ENCODE peak calls at places on chromosomes 2 and 18, in five cellular contexts. D is brain microvascular endothelial cell, X is A549, K is cardiac muscle cell, V is thoracic aorta. W is an unnamed sample.

GRCh38 chr2:169799555-169799954 is 884 bp downstream of the SSB start:
- DNase-seq in V (no peak), D (no peak), K (no peak), X (no peak), W (no peak)

GRCh38 chr2:42102606-42103450 is 55.0 kb downstream of the PKDCC start:
- DNase-seq in D (peak; percentile 45), V (no peak), K (peak; percentile 90), X (no peak), W (no peak)

GRCh38 chr2:30871980-30872789 is 64.9 kb upstream of the CAPN13 start:
- DNase-seq in D (no peak), X (no peak), K (peak; percentile 75), V (no peak), W (no peak)

GRCh38 chr2:603869-604268 is 73.3 kb downstream of the TMEM18 start:
- DNase-seq in K (no peak), X (no peak), V (no peak), D (no peak), W (no peak)

GRCh38 chr2:239983004-239983778 is 42.0 kb downstream of the NDUFA10 start:
- DNase-seq in D (no peak), V (no peak), X (no peak), K (no peak), W (no peak)

GRCh38 chr18:1527805-1528204 is 623.1 kb downstream of the ADCYAP1 start:
- DNase-seq in K (no peak), V (no peak), D (no peak), X (no peak), W (no peak)

GRCh38 chr2:64831134-64831976 is 157.8 kb upstream of the SLC1A4 start:
- DNase-seq in K (peak; percentile 75), X (peak; percentile 97), V (peak; percentile 69), D (peak; percentile 95), W (peak; percentile 87)

GRCh38 chr2:173456960-173457359 is 102.3 kb downstream of the CDCA7 start:
- DNase-seq in D (no peak), K (no peak), X (no peak), V (no peak), W (no peak)

GRCh38 chr18:41449612-41450011 is 505.4 kb upstream of the PIK3C3 start:
- DNase-seq in D (no peak), X (no peak), V (no peak), K (no peak), W (no peak)

GRCh38 chr2:60549250-60550150 is 4.0 kb downstream of the BCL11A start:
- DNase-seq in K (peak; percentile 69), X (no peak), D (no peak), V (no peak), W (no peak)

GRCh38 chr2:211157856-211158463 is 601.6 kb downstream of the CPS1 start:
- DNase-seq in D (peak; percentile 83), V (peak; percentile 27), K (peak; percentile 82), X (peak; percentile 73), W (peak; percentile 85)

GRCh38 chr2:88019985-88020384 is 3.6 kb upstream of the RNU2-63P start:
- DNase-seq in D (no peak), V (no peak), X (no peak), K (no peak), W (no peak)

GRCh38 chr18:10296491-10296890 is 157.9 kb upstream of the APCDD1 start:
- DNase-seq in V (no peak), K (no peak), D (no peak), X (no peak), W (no peak)

GRCh38 chr2:242041816-242042215 is 172.3 kb downstream of the RTP5 start:
- DNase-seq in K (no peak), D (no peak), V (no peak), X (no peak), W (no peak)
- TF ChIP-seq CTCF in K (no peak), D (no peak), V (no peak), X (no peak), W (no peak)

DNA sequence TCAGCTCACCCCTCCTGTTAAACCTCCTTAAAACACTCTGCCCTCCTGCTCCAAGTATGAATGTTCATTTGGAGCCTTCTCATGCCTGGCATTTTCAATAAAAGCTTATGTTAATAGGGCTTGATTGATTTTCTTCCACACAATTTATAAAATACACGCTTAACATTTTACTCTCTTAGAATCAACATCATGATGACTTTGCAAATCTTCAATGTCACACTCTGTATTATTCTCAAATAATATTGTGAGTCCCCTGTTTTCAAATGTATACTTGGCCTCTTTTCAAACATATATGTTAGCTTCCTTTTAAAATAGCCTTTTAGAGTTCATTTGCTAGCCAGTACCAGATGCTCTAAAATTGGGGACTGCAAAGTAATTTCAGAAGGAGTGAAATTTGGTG is 520.3 kb downstream of the LRRTM4 start:
- DNase-seq in X (no peak), K (no peak), V (no peak), D (no peak), W (no peak)
- TF ChIP-seq CTCF in X (no peak), K (no peak), V (no peak), D (no peak), W (no peak)

GRCh38 chr18:32773187-32773712 is 427 bp upstream of the KLHL14 start:
- DNase-seq in V (no peak), K (no peak), X (no peak), D (no peak), W (no peak)

GRCh38 chr18:32770651-32771168 is 2.1 kb downstream of the KLHL14 start:
- DNase-seq in K (no peak), D (no peak), V (no peak), X (no peak), W (no peak)

GRCh38 chr18:32771169-32771751 is 1.6 kb downstream of the KLHL14 start:
- DNase-seq in V (no peak), K (peak; percentile 72), X (no peak), D (no peak), W (no peak)

GRCh38 chr18:32772580-32773186 is at the start of gene KLHL14:
- DNase-seq in X (no peak), D (no peak), V (no peak), K (no peak), W (no peak)

GRCh38 chr18:32771871-32772499 is 838 bp downstream of the KLHL14 start:
- DNase-seq in D (no peak), V (no peak), K (peak; percentile 67), X (no peak), W (no peak)
- TF ChIP-seq CTCF in D (no peak), V (no peak), K (no peak), X (no peak), W (no peak)

GRCh38 chr2:62806231-62806630 is 100.7 kb downstream of the EHBP1 start:
- DNase-seq in X (no peak), V (no peak), K (no peak), D (no peak), W (no peak)

GRCh38 chr2:62803961-62804360 is 98.4 kb downstream of the EHBP1 start:
- DNase-seq in V (no peak), X (no peak), D (no peak), K (no peak), W (no peak)

GRCh38 chr2:62801110-62801509 is 95.6 kb downstream of the EHBP1 start:
- DNase-seq in D (no peak), V (no peak), X (no peak), K (no peak), W (no peak)

GRCh38 chr2:62800618-62801017 is 95.1 kb downstream of the EHBP1 start:
- DNase-seq in X (no peak), V (no peak), D (no peak), K (no peak), W (no peak)

DNA sequence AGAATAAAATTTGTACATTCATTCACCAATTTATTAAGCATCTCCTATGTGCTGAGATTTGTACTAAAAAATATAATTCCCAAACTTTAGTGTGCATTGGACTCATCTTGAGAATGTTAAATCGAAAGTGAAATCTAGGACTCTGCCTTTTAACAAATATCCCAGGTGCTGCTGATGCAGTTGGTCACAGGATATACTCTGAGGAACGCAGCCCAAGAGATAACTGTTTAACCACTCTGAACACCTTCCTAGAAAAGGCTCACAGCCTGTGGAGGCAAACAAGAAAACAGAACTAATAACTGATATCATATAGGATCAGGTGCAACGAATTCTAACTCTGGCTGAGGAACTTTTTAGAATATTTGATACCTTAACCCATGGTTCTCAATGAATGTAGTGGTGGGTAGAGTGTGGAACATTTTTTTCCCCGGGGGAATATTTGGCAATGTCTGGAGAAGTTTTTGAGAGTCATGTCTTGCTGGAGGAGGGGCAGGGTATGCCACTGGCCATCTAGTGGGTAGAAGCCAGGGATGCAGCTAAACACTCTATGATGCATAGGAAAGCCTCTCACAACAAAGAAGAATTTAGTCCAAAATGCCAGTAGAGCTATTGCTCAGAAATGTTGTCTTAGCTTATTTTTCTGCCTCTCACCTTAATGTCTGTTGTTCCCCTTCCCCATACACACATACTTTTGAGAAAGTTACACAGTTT is 96.5 kb downstream of the EHBP1 start:
- DNase-seq in V (no peak), X (peak; percentile 61), K (no peak), D (no peak), W (no peak)
- TF ChIP-seq CTCF in V (no peak), X (peak; percentile 38), K (peak; percentile 11), D (peak; percentile 53), W (no peak)

DNA sequence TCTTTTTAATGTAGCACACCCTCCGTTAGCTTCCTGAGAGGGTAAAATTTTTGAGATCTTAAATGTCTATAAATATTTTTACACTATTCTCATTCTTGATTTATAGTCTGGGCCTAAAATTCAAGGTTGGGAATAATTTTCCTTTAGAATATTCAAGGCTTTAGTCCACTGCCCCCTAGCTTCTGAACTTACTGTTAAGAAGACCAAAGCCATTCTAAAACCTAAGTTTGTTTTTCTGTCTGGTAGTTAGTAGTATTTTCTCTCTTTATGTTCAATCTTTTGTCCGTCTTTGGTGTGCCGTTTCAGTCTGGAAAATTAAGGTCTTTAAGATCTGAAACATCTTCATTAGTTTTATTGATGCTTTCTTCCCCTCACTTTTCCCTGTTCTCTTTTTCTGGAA is 14.5 kb downstream of the OSBPL6 start:
- DNase-seq in K (peak; percentile 21), D (no peak), X (peak; percentile 25), V (no peak), W (no peak)
- TF ChIP-seq CTCF in K (peak; percentile 43), D (peak; percentile 45), X (peak; percentile 28), V (no peak), W (no peak)

DNA sequence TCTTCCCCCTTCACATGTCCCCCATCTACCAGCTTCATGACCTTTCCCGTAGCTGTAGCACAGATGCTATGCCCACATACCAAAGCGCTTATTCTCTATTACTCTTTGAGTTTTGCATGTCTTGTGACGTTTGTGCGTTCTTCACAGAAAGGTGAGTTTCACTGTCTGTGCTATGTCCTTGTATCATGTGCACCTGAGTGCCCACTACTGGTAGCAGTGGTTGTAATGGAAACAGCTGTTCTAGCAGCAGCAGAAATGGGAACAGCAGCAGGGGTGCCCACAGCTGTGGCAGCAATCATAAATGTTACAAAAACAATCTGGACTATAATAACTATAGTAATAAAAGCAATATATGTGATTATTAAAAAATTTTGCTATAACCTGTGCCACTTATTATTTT is 127.1 kb downstream of the STK39 start:
- DNase-seq in K (no peak), D (no peak), V (no peak), X (no peak), W (no peak)
- TF ChIP-seq CTCF in K (no peak), D (peak; percentile 25), V (no peak), X (no peak), W (no peak)

GRCh38 chr2:120855855-120856405 is 120.3 kb downstream of the GLI2 start:
- DNase-seq in X (no peak), K (no peak), V (no peak), D (no peak), W (no peak)

GRCh38 chr2:120854766-120855530 is 119.3 kb downstream of the GLI2 start:
- DNase-seq in V (no peak), K (no peak), X (no peak), D (no peak), W (no peak)

GRCh38 chr2:120857931-120858330 is 122.3 kb downstream of the GLI2 start:
- DNase-seq in V (no peak), K (no peak), D (no peak), X (no peak), W (no peak)

GRCh38 chr2:120857422-120857821 is 121.8 kb downstream of the GLI2 start:
- DNase-seq in X (no peak), K (no peak), D (no peak), V (no peak), W (no peak)

GRCh38 chr2:120856421-120856862 is 120.8 kb downstream of the GLI2 start:
- DNase-seq in K (peak; percentile 60), X (peak; percentile 31), V (no peak), D (peak; percentile 37), W (no peak)
- TF ChIP-seq CTCF in K (peak; percentile 21), X (no peak), V (peak; percentile 32), D (peak; percentile 49), W (no peak)